ENCODE peak calls at places on chromosomes 7 and 10, in ten cellular contexts. T is T-helper 1 cell; J is effector CD8-positive, alpha-beta T cell; I is left kidney; X is stimulated activated CD4-positive, alpha-beta T cell treated with anti-CD3 and anti-CD28 coated beads, Interleukin-1b, Interleukin-23, amount 100 ng/mL, for 1 hour; O is A549; C is MV-4-11; V is NCI-H1694 treated with DMSO at 0.1 percent for 48 hours; U is globus pallidus; S is amniotic stem cell. K is an unnamed sample.

GRCh38 chr7:138887085-138887705 is 89.2 kb upstream of the ATP6V0A4 start:
- DNase-seq in O (no peak), V (no peak), U (no peak), C (no peak), X (no peak), J (no peak), T (no peak), S (no peak), I (peak), K (no peak)

GRCh38 chr10:132394201-132394811 is 2.7 kb upstream of the PWWP2B start:
- DNase-seq in C (no peak), U (no peak), S (no peak), J (no peak), V (no peak), X (no peak), O (no peak), I (no peak), T (no peak), K (no peak)

GRCh38 chr10:127090135-127090534 is 106.3 kb downstream of the INSYN2A start:
- DNase-seq in U (no peak), T (no peak), V (no peak), C (no peak), J (no peak), O (no peak), X (no peak), I (no peak), S (no peak), K (no peak)

GRCh38 chr10:42953684-42954674 is 122.9 kb upstream of the RET start:
- DNase-seq in J (no peak), S (no peak), V (no peak), T (no peak), I (no peak), X (no peak), C (no peak), O (no peak), U (no peak), K (no peak)

GRCh38 chr10:85532821-85533220 is 833.8 kb downstream of the GRID1 start:
- DNase-seq in S (no peak), C (no peak), I (no peak), O (no peak), X (no peak), T (no peak), J (no peak), U (no peak), V (no peak), K (no peak)

GRCh38 chr7:151818674-151819519 is 58.0 kb downstream of the PRKAG2 start:
- DNase-seq in U (no peak), C (no peak), I (no peak), O (no peak), J (no peak), V (no peak), S (no peak), T (no peak), X (no peak), K (no peak)

GRCh38 chr7:44073664-44074348 is 8.4 kb upstream of the PGAM2 start:
- DNase-seq in V (no peak), J (no peak), C (peak), X (no peak), U (peak), T (no peak), O (no peak), I (no peak), S (no peak), K (peak)

GRCh38 chr7:36658603-36659516 is 65.4 kb downstream of the AOAH start:
- DNase-seq in I (peak), X (no peak), T (no peak), V (no peak), J (no peak), C (peak), O (peak), S (peak), U (peak), K (no peak)

GRCh38 chr7:100220833-100221718 is 1.3 kb downstream of the PVRIG start:
- DNase-seq in V (no peak), C (no peak), X (peak), I (no peak), U (no peak), S (no peak), O (no peak), T (peak), J (peak), K (peak)

GRCh38 chr7:96204601-96205000 is 117.3 kb downstream of the SLC25A13 start:
- DNase-seq in C (no peak), I (no peak), T (no peak), O (no peak), X (no peak), J (no peak), U (no peak), S (no peak), V (no peak), K (no peak)

GRCh38 chr10:98394855-98395440 is 20.0 kb downstream of the PYROXD2 start:
- DNase-seq in U (no peak), S (no peak), C (no peak), O (no peak), T (no peak), X (no peak), J (no peak), I (no peak), V (peak), K (no peak)

GRCh38 chr10:3902809-3903410 is 117.9 kb upstream of the KLF6 start:
- DNase-seq in V (no peak), U (no peak), T (no peak), J (no peak), C (no peak), O (no peak), S (peak), I (no peak), X (no peak), K (no peak)

K was measured in naive thymus-derived CD8-positive, alpha-beta T cell.